ENCODE peak calls at places on chromosomes 11 and 22, in five cellular contexts. F is HCT116, L is GM12878, I is SK-N-SH, V is HepG2. U is an unnamed sample.

GRCh38 chr22:22103078-22103593 is 120.5 kb upstream of the TOP3B start:
- DNase-seq in F (peak; percentile 21), I (peak; percentile 44), L (no peak), V (no peak), U (no peak)

GRCh38 chr11:117614695-117615094 is 182.3 kb downstream of the DSCAML1 start:
- DNase-seq in F (no peak), L (no peak), I (no peak), V (no peak), U (no peak)

GRCh38 chr11:57763568-57763967 is 2.0 kb downstream of the CTNND1 start:
- DNase-seq in L (no peak), I (peak; percentile 45), V (peak; percentile 50), F (no peak), U (peak; percentile 68)

GRCh38 chr11:64906314-64906635 is 10.7 kb downstream of the ATG2A start:
- DNase-seq in L (no peak), F (no peak), V (no peak), I (no peak), U (no peak)

GRCh38 chr22:30421695-30422480 is 3.7 kb upstream of the MTFP1 start:
- DNase-seq in I (no peak), F (no peak), V (peak; percentile 86), L (no peak), U (no peak)

GRCh38 chr11:17405232-17406005 is 17.0 kb upstream of the KCNJ11 start:
- DNase-seq in L (no peak), F (peak; percentile 18), V (peak; percentile 37), I (peak; percentile 78), U (no peak)

GRCh38 chr22:40666151-40666848 is 13.0 kb upstream of the MCHR1 start:
- DNase-seq in V (no peak), F (no peak), L (no peak), I (no peak), U (no peak)

GRCh38 chr11:9765320-9766101 is 101.6 kb downstream of the SWAP70 start:
- DNase-seq in L (no peak), I (no peak), V (peak; percentile 92), F (no peak), U (no peak)

GRCh38 chr11:108587109-108587508 is 6.5 kb downstream of the EXPH5 start:
- DNase-seq in L (no peak), I (no peak), V (no peak), F (no peak), U (no peak)

GRCh38 chr11:77619576-77620198 is 17.9 kb downstream of the CLNS1A start:
- DNase-seq in I (no peak), L (peak; percentile 28), V (peak; percentile 50), F (peak; percentile 44), U (no peak)

GRCh38 chr11:117644403-117645155 is 152.4 kb downstream of the DSCAML1 start:
- DNase-seq in I (no peak), F (no peak), L (no peak), V (no peak), U (no peak)

GRCh38 chr22:27137809-27138400 is 480.5 kb downstream of the MIAT start:
- DNase-seq in F (no peak), V (no peak), I (peak; percentile 55), L (no peak), U (no peak)

GRCh38 chr11:118908931-118909618 is 16.7 kb downstream of the BCL9L start:
- DNase-seq in V (no peak), L (no peak), F (no peak), I (peak; percentile 89), U (peak; percentile 92)

GRCh38 chr11:35011389-35011788 is 95.0 kb downstream of the PDHX start:
- DNase-seq in L (no peak), F (no peak), I (no peak), V (no peak), U (peak; percentile 48)

GRCh38 chr22:41052661-41053490 is 39.5 kb upstream of the EP300 start:
- DNase-seq in L (no peak), I (no peak), F (no peak), V (peak; percentile 33), U (no peak)

GRCh38 chr11:64313491-64314145 is 3.7 kb downstream of the TRMT112 start:
- DNase-seq in I (no peak), F (no peak), V (no peak), L (no peak), U (no peak)

GRCh38 chr11:107457205-107457557 is 444 bp downstream of the CWF19L2 start:
- DNase-seq in V (no peak), I (peak; percentile 15), F (no peak), L (no peak), U (no peak)

GRCh38 chr11:131917634-131918384 is 547.4 kb downstream of the NTM start:
- DNase-seq in F (no peak), V (no peak), L (no peak), I (no peak), U (no peak)

GRCh38 chr11:131913267-131913666 is 542.9 kb downstream of the NTM start:
- DNase-seq in L (no peak), F (no peak), V (no peak), I (no peak), U (no peak)

GRCh38 chr11:131918663-131919062 is 548.2 kb downstream of the NTM start:
- DNase-seq in L (no peak), I (no peak), F (no peak), V (no peak), U (no peak)

GRCh38 chr11:131914299-131914902 is 544.0 kb downstream of the NTM start:
- DNase-seq in F (no peak), V (no peak), L (no peak), I (peak; percentile 34), U (no peak)

DNA sequence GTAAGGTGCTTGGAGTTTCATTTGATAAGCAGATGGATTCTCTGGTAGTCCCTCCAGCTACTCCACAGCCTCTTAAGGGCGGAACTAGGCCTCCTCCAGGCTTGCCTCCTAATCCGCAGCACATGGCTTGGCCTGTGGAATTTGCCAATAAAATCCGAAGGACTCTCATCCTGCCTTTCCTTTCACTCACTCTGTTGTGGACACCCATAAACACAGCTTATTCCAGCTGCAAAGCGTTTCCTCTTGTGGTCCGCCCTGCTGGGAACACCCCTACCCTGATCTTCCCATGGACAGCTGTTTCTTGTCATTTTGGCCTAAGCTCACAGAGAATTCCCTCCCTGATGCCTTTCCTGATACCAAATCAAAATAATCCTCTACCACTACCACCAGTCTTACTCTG is 546.2 kb downstream of the NTM start:
- DNase-seq in V (no peak), L (no peak), I (no peak), F (no peak), U (no peak)
- TF ChIP-seq JUND in V (no peak), L (no peak), I (no peak), F (no peak), U (no peak)

DNA sequence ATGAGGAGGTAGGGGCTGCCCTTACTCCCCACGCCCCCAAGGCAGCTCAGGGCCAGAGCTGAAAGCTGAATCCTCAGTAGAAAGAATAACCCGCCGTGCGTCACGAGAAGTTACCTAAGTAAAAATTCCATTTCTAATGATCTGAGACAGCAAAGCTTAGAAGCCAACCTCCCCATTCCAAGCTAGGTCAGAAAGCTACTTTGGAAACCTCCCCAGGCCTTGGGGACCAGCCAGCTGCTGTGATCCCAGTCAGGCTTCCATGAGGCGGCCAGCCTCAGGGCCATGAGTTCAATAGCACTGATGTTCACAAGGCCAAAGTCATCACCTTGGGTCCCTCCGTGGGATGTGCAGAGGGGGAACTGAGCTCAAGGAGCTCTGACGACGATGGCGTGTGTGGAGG is 6.9 kb downstream of the SHISAL1 start:
- DNase-seq in L (no peak), I (no peak), F (no peak), V (no peak), U (no peak)
- TF ChIP-seq JUND in L (no peak), I (no peak), F (no peak), V (no peak), U (no peak)

GRCh38 chr11:111395081-111395480 is 16.0 kb upstream of the POU2AF1 start:
- DNase-seq in I (no peak), V (peak; percentile 93), L (no peak), F (no peak), U (peak; percentile 56)
- TF ChIP-seq JUND in I (no peak), V (no peak), L (no peak), F (no peak), U (no peak)

GRCh38 chr11:32427616-32427934 is 7.8 kb downstream of the WT1 start:
- DNase-seq in F (no peak), L (no peak), I (no peak), V (no peak), U (no peak)

GRCh38 chr11:32428665-32429293 is 6.6 kb downstream of the WT1 start:
- DNase-seq in F (no peak), L (no peak), I (peak; percentile 21), V (no peak), U (no peak)

GRCh38 chr11:32427935-32428664 is 7.2 kb downstream of the WT1 start:
- DNase-seq in L (no peak), F (no peak), V (no peak), I (peak; percentile 14), U (no peak)

GRCh38 chr11:32426819-32427615 is 8.3 kb downstream of the WT1 start:
- DNase-seq in I (peak; percentile 30), F (no peak), V (no peak), L (no peak), U (no peak)

GRCh38 chr11:32426192-32426591 is 9.1 kb downstream of the WT1 start:
- DNase-seq in V (no peak), I (no peak), F (no peak), L (no peak), U (no peak)
- TF ChIP-seq JUND in V (no peak), I (no peak), F (no peak), L (no peak), U (no peak)

GRCh38 chr11:45079943-45080719 is 66.3 kb upstream of the PRDM11 start:
- DNase-seq in V (no peak), F (no peak), I (no peak), L (no peak), U (no peak)

GRCh38 chr11:45083544-45084087 is 62.8 kb upstream of the PRDM11 start:
- DNase-seq in V (peak; percentile 15), F (no peak), L (no peak), I (no peak), U (peak; percentile 67)

GRCh38 chr11:45085657-45086501 is 60.6 kb upstream of the PRDM11 start:
- DNase-seq in I (no peak), V (no peak), F (no peak), L (no peak), U (no peak)

GRCh38 chr11:45079567-45079942 is 66.9 kb upstream of the PRDM11 start:
- DNase-seq in I (no peak), V (no peak), F (no peak), L (no peak), U (no peak)

GRCh38 chr11:45082744-45083543 is 63.5 kb upstream of the PRDM11 start:
- DNase-seq in F (no peak), L (no peak), I (no peak), V (no peak), U (no peak)
- TF ChIP-seq JUND in F (no peak), L (no peak), I (no peak), V (no peak), U (no peak)

GRCh38 chr22:49969751-49970527 is 9.4 kb downstream of the PIM3 start:
- DNase-seq in L (no peak), F (no peak), I (peak; percentile 21), V (no peak), U (no peak)
- TF ChIP-seq JUND in L (no peak), F (no peak), I (no peak), V (no peak), U (no peak)

U was measured in T47D.